ENCODE peak calls at places on chromosomes 16 and 17, in five cellular contexts. One of them, this sample, is unnamed.

GRCh38 chr17:69819316-69820087 is 255.5 kb upstream of the KCNJ16 start:
- DNase-seq in CMK: no peak
- DNase-seq in fibroblast of pulmonary artery: no peak
- DNase-seq in HFFc6: peak; percentile 23
- DNase-seq in stimulated activated CD4-positive, alpha-beta T cell treated with anti-CD3 and anti-CD28 coated beads, TNF-alpha, amount 100 ng/mL, for 24 hours: no peak
- DNase-seq in this sample: peak; percentile 58

GRCh38 chr16:73064996-73065349 is 17.0 kb upstream of the ZFHX3 start:
- DNase-seq in CMK: no peak
- DNase-seq in fibroblast of pulmonary artery: no peak
- DNase-seq in HFFc6: no peak
- DNase-seq in stimulated activated CD4-positive, alpha-beta T cell treated with anti-CD3 and anti-CD28 coated beads, TNF-alpha, amount 100 ng/mL, for 24 hours: no peak
- DNase-seq in this sample: no peak

GRCh38 chr16:86816930-86817625 is 238.7 kb downstream of the FOXL1 start:
- DNase-seq in CMK: no peak
- DNase-seq in fibroblast of pulmonary artery: no peak
- DNase-seq in HFFc6: no peak
- DNase-seq in stimulated activated CD4-positive, alpha-beta T cell treated with anti-CD3 and anti-CD28 coated beads, TNF-alpha, amount 100 ng/mL, for 24 hours: no peak
- DNase-seq in this sample: no peak

GRCh38 chr16:969508-970378 is 1.0 kb downstream of the LMF1 start:
- DNase-seq in CMK: no peak
- DNase-seq in fibroblast of pulmonary artery: peak; percentile 26
- DNase-seq in HFFc6: no peak
- DNase-seq in stimulated activated CD4-positive, alpha-beta T cell treated with anti-CD3 and anti-CD28 coated beads, TNF-alpha, amount 100 ng/mL, for 24 hours: no peak
- DNase-seq in this sample: peak; percentile 22

GRCh38 chr16:29708917-29709600 is 30.1 kb downstream of the QPRT start:
- DNase-seq in CMK: no peak
- DNase-seq in fibroblast of pulmonary artery: no peak
- DNase-seq in HFFc6: no peak
- DNase-seq in stimulated activated CD4-positive, alpha-beta T cell treated with anti-CD3 and anti-CD28 coated beads, TNF-alpha, amount 100 ng/mL, for 24 hours: no peak
- DNase-seq in this sample: no peak

GRCh38 chr17:2691069-2691871 is 20.3 kb downstream of the CLUH start:
- DNase-seq in CMK: no peak
- DNase-seq in fibroblast of pulmonary artery: no peak
- DNase-seq in HFFc6: no peak
- DNase-seq in stimulated activated CD4-positive, alpha-beta T cell treated with anti-CD3 and anti-CD28 coated beads, TNF-alpha, amount 100 ng/mL, for 24 hours: no peak
- DNase-seq in this sample: no peak

GRCh38 chr16:17211797-17212196 is 259.0 kb downstream of the XYLT1 start:
- DNase-seq in CMK: no peak
- DNase-seq in fibroblast of pulmonary artery: no peak
- DNase-seq in HFFc6: peak; percentile 11
- DNase-seq in stimulated activated CD4-positive, alpha-beta T cell treated with anti-CD3 and anti-CD28 coated beads, TNF-alpha, amount 100 ng/mL, for 24 hours: peak; percentile 20
- DNase-seq in this sample: no peak

GRCh38 chr17:4508207-4508606 is 9.5 kb downstream of the SPNS2 start:
- DNase-seq in CMK: no peak
- DNase-seq in fibroblast of pulmonary artery: no peak
- DNase-seq in HFFc6: no peak
- DNase-seq in stimulated activated CD4-positive, alpha-beta T cell treated with anti-CD3 and anti-CD28 coated beads, TNF-alpha, amount 100 ng/mL, for 24 hours: no peak
- DNase-seq in this sample: no peak

GRCh38 chr17:71184716-71185115 is 936.1 kb upstream of the SOX9 start:
- DNase-seq in CMK: no peak
- DNase-seq in fibroblast of pulmonary artery: no peak
- DNase-seq in HFFc6: no peak
- DNase-seq in stimulated activated CD4-positive, alpha-beta T cell treated with anti-CD3 and anti-CD28 coated beads, TNF-alpha, amount 100 ng/mL, for 24 hours: no peak
- DNase-seq in this sample: no peak

GRCh38 chr16:55370762-55371482 is 46.9 kb downstream of the IRX6 start:
- DNase-seq in CMK: no peak
- DNase-seq in fibroblast of pulmonary artery: peak; percentile 24
- DNase-seq in HFFc6: no peak
- DNase-seq in stimulated activated CD4-positive, alpha-beta T cell treated with anti-CD3 and anti-CD28 coated beads, TNF-alpha, amount 100 ng/mL, for 24 hours: peak; percentile 5
- DNase-seq in this sample: peak; percentile 45

GRCh38 chr16:1645914-1646525 is 32.1 kb upstream of the JPT2 start:
- DNase-seq in CMK: no peak
- DNase-seq in fibroblast of pulmonary artery: no peak
- DNase-seq in HFFc6: peak; percentile 44
- DNase-seq in stimulated activated CD4-positive, alpha-beta T cell treated with anti-CD3 and anti-CD28 coated beads, TNF-alpha, amount 100 ng/mL, for 24 hours: peak; percentile 18
- DNase-seq in this sample: peak; percentile 64

This sample was measured in iris pigment epithelial cell.